ENCODE peak calls at places on chromosomes 6 and 20, in nine cellular contexts. D, V, B, T, L, M, H, Y and Q are unnamed samples.

GRCh38 chr20:44460795-44461141 is 14.9 kb upstream of the TTPAL start:
- DNase-seq in Y (no peak), V (peak), B (peak), L (no peak), T (no peak), D (no peak), H (peak), M (no peak), Q (no peak)

GRCh38 chr6:12875061-12875460 is 158.5 kb downstream of the PHACTR1 start:
- DNase-seq in D (no peak), H (no peak), T (no peak), M (no peak), L (no peak), Y (no peak), B (no peak), V (no peak), Q (no peak)

GRCh38 chr20:17172826-17173420 is 53.9 kb upstream of the PCSK2 start:
- DNase-seq in B (no peak), L (no peak), T (no peak), D (no peak), H (no peak), V (no peak), Y (no peak), M (no peak), Q (no peak)

GRCh38 chr20:4985658-4986057 is 15.7 kb downstream of the SLC23A2 start:
- DNase-seq in V (peak), D (no peak), T (no peak), H (no peak), L (no peak), B (no peak), M (no peak), Y (no peak), Q (no peak)

GRCh38 chr6:45076217-45076616 is 251.9 kb upstream of the RUNX2 start:
- DNase-seq in D (no peak), V (peak), B (no peak), L (no peak), Y (no peak), M (no peak), H (no peak), T (no peak), Q (no peak)

GRCh38 chr6:1770435-1770843 is 160.7 kb downstream of the FOXC1 start:
- DNase-seq in L (no peak), T (no peak), V (peak), H (no peak), Y (no peak), M (no peak), D (no peak), B (no peak), Q (no peak)

GRCh38 chr20:63576311-63576710 is 2.3 kb upstream of the HELZ2 start:
- DNase-seq in D (no peak), Y (no peak), B (no peak), T (no peak), M (no peak), H (no peak), V (no peak), L (no peak), Q (no peak)

GRCh38 chr20:38645318-38645717 is 43.7 kb downstream of the ARHGAP40 start:
- DNase-seq in V (no peak), B (no peak), H (no peak), L (no peak), Y (no peak), D (no peak), T (no peak), M (no peak), Q (no peak)

GRCh38 chr20:62742550-62742949 is 33.9 kb downstream of the NTSR1 start:
- DNase-seq in L (no peak), Y (no peak), V (no peak), M (no peak), D (no peak), T (no peak), H (no peak), B (no peak), Q (no peak)

GRCh38 chr20:39897058-39897457 is 792.0 kb downstream of the MAFB start:
- DNase-seq in T (no peak), V (peak), L (no peak), Y (no peak), D (no peak), B (no peak), M (no peak), H (no peak), Q (no peak)

GRCh38 chr20:63911171-63911570 is 16.2 kb downstream of the DNAJC5 start:
- DNase-seq in Y (peak), L (no peak), M (no peak), B (peak), V (peak), D (no peak), H (no peak), T (no peak), Q (no peak)

GRCh38 chr6:53627391-53628218 is 38.0 kb downstream of the KLHL31 start:
- DNase-seq in D (no peak), Y (no peak), M (no peak), V (no peak), L (no peak), H (no peak), T (no peak), B (no peak), Q (no peak)

GRCh38 chr6:7542065-7542877 is 800 bp downstream of the DSP start:
- DNase-seq in D (peak), V (no peak), L (no peak), T (peak), H (peak), Y (peak), B (peak), M (no peak), Q (no peak)
- TF ChIP-seq POLR2A in D (no peak), V (peak), L (no peak), T (no peak), H (no peak), Y (no peak), B (no peak), M (no peak), Q (no peak)

DNA sequence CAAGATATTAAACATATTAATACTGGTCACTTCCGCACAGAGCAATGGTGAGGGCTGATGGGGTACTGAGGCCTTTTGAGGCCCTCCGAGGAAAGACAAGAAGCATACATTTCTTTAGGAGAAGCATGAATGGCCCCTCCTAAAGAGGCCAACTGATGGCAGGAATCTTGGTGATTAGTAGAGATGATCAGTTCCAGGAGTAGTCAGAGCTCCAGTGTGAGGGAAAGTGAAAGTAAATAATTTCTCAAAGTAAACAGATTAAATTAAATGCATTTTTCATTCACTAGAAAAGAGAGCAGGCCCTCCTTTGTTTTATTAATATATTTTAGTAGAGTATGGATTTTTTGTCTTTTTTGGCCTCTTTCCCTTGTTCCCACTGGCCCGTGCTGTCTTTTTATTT is 38.2 kb downstream of the NOX3 start:
- DNase-seq in B (no peak), M (no peak), T (no peak), V (peak), Y (no peak), L (no peak), D (no peak), H (no peak), Q (no peak)
- H3K4me3 ChIP-seq in B (no peak), M (no peak), T (peak), V (no peak), Y (no peak), L (no peak), D (no peak), H (no peak), Q (peak)

GRCh38 chr6:38716825-38717224 is 1.7 kb downstream of the DNAH8 start:
- DNase-seq in B (no peak), M (no peak), H (no peak), V (no peak), T (no peak), Y (no peak), L (no peak), D (no peak), Q (no peak)
- TF ChIP-seq CTCF in B (no peak), M (no peak), H (no peak), V (no peak), T (no peak), Y (no peak), L (no peak), D (no peak), Q (no peak)

DNA sequence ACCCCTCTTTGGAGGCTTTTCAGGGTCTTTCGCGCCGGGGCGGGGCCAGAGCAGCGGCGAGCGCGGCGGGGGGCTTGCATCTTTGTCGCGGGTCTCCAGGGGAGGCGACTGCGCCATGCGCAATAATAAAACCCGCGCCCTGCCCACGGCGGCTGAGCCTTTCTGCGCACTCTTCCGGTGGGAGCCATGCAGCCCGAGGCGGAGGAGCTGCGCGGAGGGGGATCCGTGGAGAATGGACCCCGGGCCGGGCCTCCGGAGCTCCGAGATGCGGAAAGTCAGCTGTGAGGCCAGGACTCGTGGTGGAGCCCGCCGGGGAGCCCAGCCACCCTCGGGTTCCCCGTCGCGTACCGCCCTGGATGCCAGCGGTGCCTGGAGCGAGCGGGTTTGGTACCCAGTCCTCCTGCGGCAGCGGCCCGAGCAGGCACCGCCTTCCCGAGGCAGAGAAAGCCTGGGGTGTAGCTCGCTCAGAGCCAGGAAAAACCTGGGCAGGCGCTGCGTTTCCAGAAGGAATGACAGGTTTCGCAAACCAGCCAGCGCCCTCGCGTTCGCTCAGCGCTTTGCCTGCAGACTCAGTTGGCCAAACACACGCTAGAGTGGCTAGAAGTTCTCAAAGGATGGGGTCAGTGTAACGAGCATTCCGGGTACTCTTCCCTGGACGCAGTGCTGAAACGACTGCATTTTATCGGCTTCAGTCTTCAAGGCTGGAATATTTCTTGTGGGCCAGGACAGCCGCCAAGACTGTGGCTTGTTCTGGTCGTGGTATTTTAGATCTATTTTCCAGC is 1.3 kb downstream of the AKAP12 start:
- DNase-seq in M (peak), L (peak), V (peak), Y (peak), B (peak), H (peak), D (peak), T (no peak), Q (no peak)
- TF ChIP-seq POLR2A in M (no peak), L (peak), V (no peak), Y (no peak), B (peak), H (no peak), D (no peak), T (no peak), Q (no peak)

DNA sequence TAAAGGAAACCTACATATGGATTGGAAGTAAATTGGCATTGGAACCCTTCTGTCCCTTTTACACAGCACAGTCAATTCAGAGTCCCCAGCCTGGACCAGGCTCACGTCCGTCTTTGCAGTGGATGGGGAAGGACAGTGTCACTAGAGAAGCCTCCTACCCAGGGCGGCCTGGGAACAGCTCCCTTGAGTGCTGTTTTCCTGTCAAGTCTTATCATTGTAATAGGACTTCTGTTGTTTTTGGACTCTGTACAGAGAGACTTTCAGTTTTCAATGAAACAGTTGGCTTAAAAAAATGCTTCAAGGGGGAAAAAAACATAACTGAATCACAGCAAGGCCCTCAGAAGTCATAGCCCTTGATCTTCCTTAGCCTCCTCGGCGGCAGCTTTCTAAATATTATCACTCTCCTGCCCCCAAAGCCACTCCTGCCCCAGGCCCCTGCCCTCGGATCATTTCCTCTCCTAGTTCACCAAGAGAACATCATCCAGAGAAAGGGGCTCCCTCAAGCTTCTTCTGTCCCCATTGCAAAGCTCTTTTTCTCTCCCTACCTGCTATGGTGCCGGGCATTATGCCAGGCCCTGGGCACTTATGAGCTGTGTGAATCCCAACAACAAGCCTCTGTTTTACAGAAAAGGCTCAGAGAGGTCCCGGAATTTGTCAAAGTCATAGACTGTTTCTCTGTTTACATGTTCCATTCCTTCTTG is 37.8 kb upstream of the CNKSR3 start:
- DNase-seq in M (no peak), D (no peak), Y (peak), B (peak), T (no peak), H (no peak), L (peak), V (peak), Q (no peak)
- H3K4me3 ChIP-seq in M (no peak), D (no peak), Y (no peak), B (no peak), T (no peak), H (no peak), L (no peak), V (no peak), Q (no peak)

GRCh38 chr6:159110013-159110412 is 59.2 kb upstream of the FNDC1 start:
- DNase-seq in V (peak), D (no peak), L (no peak), T (no peak), H (peak), B (no peak), M (no peak), Y (peak), Q (no peak)
- TF ChIP-seq CTCF in V (peak), D (peak), L (no peak), T (peak), H (peak), B (peak), M (peak), Y (peak), Q (peak)